ENCODE peak calls at places on chromosomes 12 and 14, in four cellular contexts. T, M, V and D are unnamed samples.
A peak's percentile ranks its signal among the peaks of the same experiment; 100 is the strongest.

GRCh38 chr12:91958816-91959215 is 186.8 kb downstream of the BTG1 start:
- DNase-seq in T (no peak), M (no peak), V (no peak), D (no peak)

GRCh38 chr14:39265032-39265431 is 31.3 kb downstream of the MIA2 start:
- DNase-seq in T (no peak), M (no peak), V (no peak), D (no peak)

GRCh38 chr14:69605761-69606160 is 5.6 kb upstream of the SUSD6 start:
- DNase-seq in T (no peak), M (no peak), V (no peak), D (no peak)

GRCh38 chr12:7933255-7933726 is 2.7 kb downstream of the SLC2A3 start:
- DNase-seq in T (peak; percentile 93), M (peak; percentile 79), V (peak; percentile 74), D (peak; percentile 97)

GRCh38 chr12:3291939-3292338 is 199.1 kb upstream of the PRMT8 start:
- DNase-seq in T (no peak), M (no peak), V (no peak), D (no peak)

GRCh38 chr12:47768323-47768811 is 4.7 kb upstream of the SLC48A1 start:
- DNase-seq in T (peak; percentile 86), M (no peak), V (no peak), D (peak; percentile 62)

GRCh38 chr12:64160718-64161060 is 61.4 kb downstream of the KICS2 start:
- DNase-seq in T (no peak), M (no peak), V (no peak), D (no peak)

GRCh38 chr12:56930241-56930640 is 4.0 kb downstream of the SDR9C7 start:
- DNase-seq in T (no peak), M (no peak), V (no peak), D (no peak)

GRCh38 chr12:56338643-56339422 is at the start of gene IL23A:
- DNase-seq in T (no peak), M (peak; percentile 61), V (no peak), D (peak; percentile 85)

GRCh38 chr14:96637521-96637920 is 135.3 kb downstream of the PAPOLA start:
- DNase-seq in T (no peak), M (no peak), V (no peak), D (no peak)

GRCh38 chr12:94202245-94203180 is 54.1 kb downstream of the PLXNC1 start:
- DNase-seq in T (peak; percentile 64), M (no peak), V (no peak), D (no peak)

GRCh38 chr14:77033622-77034521 is 5.4 kb upstream of the IRF2BPL start:
- DNase-seq in T (peak; percentile 81), M (peak; percentile 72), V (no peak), D (peak; percentile 95)

GRCh38 chr12:57475271-57476161 is 4.2 kb downstream of the ARHGAP9 start:
- DNase-seq in T (no peak), M (no peak), V (no peak), D (peak; percentile 69)

GRCh38 chr12:124475295-124476010 is 92.0 kb downstream of the NCOR2 start:
- DNase-seq in T (no peak), M (no peak), V (no peak), D (no peak)

GRCh38 chr14:88422919-88423318 is 37.5 kb downstream of the SPATA7 start:
- DNase-seq in T (no peak), M (no peak), V (no peak), D (no peak)

GRCh38 chr12:6631549-6631961 is 4.2 kb downstream of the LPAR5 start:
- DNase-seq in T (no peak), M (no peak), V (no peak), D (no peak)

GRCh38 chr12:52687527-52688385 is 7.5 kb upstream of the KRT1 start:
- DNase-seq in T (no peak), M (no peak), V (no peak), D (no peak)

GRCh38 chr12:41310367-41310766 is 122.2 kb downstream of the PDZRN4 start:
- DNase-seq in T (no peak), M (no peak), V (no peak), D (no peak)

GRCh38 chr14:96165493-96166474 is 38.9 kb upstream of the BDKRB2 start:
- DNase-seq in T (no peak), M (no peak), V (no peak), D (no peak)

GRCh38 chr12:115947696-115948062 is 329.8 kb downstream of the MED13L start:
- DNase-seq in T (no peak), M (no peak), V (no peak), D (no peak)
- TF ChIP-seq CTCF in T (no peak), M (no peak), V (peak; percentile 26), D (peak; percentile 23)

DNA sequence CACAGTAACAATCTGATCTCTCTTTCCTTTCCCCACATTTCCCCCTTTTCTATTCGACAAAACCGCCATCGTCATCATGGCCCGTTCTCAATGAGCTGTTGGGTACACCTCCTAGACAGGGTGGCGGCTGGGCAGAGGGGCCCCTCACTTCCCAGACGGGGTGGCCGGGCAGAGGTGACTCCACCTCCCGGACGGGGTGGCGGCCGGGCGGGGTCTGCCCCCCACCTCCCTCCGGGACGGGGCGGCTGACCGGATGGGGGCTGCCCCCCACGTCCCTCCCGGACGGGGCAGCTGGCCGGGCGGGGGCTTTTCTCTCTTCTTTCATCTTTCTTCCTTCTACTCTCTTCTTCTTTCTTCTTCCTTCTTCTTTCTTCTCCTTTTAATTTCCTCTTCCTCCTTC is 1.3 kb upstream of the NUBPL start:
- DNase-seq in T (no peak), M (no peak), V (no peak), D (no peak)
- TF ChIP-seq JUNB in T (no peak), M (no peak), V (no peak), D (no peak)

DNA sequence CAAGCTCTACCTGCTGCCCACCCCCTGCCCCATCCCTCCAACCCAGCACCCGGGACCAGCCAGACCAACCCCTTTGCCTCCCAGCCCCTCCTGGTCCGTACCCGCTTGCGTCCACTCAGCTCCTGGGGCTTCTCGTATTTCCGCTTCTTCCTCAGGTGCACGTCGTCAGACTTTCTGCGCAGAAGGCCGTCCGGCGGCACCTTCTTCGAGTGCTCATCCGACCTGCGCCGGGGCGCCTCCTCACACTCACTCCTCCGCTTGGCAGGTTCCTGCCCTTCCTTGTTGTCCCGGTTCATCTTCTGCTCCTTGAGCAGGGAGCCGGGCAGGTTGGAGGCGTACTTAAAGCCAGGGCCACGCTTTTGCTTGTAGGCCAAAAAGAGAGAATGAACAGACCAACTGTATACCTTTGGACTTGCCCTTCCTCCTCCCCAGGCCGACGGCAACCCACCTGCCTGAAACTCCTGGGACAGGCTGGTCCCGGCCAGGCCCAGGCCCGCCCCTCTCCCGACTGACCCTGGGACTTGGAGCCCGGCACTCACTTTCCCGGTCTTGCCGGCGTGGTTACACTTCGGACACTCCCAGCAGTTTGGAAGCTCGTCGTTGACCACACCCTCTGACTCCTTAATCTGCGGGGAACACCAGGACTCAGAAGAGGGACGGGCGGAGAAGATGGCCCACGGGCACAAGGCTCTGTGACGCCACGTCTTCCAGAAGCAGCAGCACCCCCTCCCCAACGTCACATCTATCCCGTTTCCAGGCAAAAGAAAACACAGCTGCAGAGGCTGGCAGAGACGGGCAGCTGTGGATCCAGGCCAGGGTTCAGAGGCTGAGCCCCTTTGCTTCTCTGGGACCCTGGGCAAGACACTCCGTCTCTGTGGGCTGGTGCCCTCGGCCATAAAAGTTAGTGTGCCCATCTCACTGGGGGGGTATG is 44.3 kb downstream of the RNF34 start:
- DNase-seq in T (no peak), M (no peak), V (no peak), D (no peak)
- H4K20me1 ChIP-seq in T (no peaks in the 10 kb centered on the region), M (no peaks in the 10 kb centered on the region), V (peaks cover 6% of the 10 kb centered on the region), D (peaks cover 29% of the 10 kb centered on the region)

GRCh38 chr14:21109377-21110260 is 8.8 kb downstream of the TMEM253 start:
- DNase-seq in T (peak; percentile 79), M (peak; percentile 57), V (no peak), D (peak; percentile 61)

GRCh38 chr14:21107360-21107781 is 6.5 kb downstream of the TMEM253 start:
- DNase-seq in T (no peak), M (no peak), V (peak; percentile 25), D (no peak)

GRCh38 chr14:21106506-21107359 is 5.9 kb downstream of the TMEM253 start:
- DNase-seq in T (peak; percentile 84), M (no peak), V (peak; percentile 35), D (peak; percentile 93)

GRCh38 chr14:21106191-21106505 is 5.3 kb downstream of the TMEM253 start:
- DNase-seq in T (no peak), M (no peak), V (no peak), D (no peak)

GRCh38 chr14:21108791-21109190 is 7.9 kb downstream of the TMEM253 start:
- DNase-seq in T (no peak), M (no peak), V (no peak), D (no peak)
- TF ChIP-seq CTCF in T (no peak), M (no peak), V (no peak), D (no peak)

GRCh38 chr12:118760623-118761022 is 220.7 kb upstream of the SRRM4 start:
- DNase-seq in T (no peak), M (no peak), V (no peak), D (no peak)
- TF ChIP-seq JUNB in T (no peak), M (no peak), V (no peak), D (no peak)

DNA sequence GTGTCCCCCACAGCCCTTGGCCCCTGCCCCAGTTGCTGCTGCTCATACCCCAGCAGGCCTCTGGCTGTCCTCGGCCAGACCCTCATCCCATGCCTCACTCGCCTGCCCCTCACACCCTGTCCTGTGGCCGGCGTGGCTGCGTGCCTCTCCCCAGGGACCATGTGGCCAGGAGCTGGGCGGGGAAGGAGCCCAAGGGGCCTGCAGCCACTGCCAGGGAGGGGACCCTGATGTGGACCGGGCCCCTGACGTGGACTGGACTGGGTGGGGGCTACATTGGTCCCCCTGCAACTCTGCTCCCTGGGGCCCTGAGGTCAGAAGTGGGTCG is 10.9 kb downstream of the FBRSL1 start:
- DNase-seq in T (no peak), M (no peak), V (no peak), D (no peak)
- H4K20me1 ChIP-seq in T (peaks cover 90% of the 10 kb centered on the region), M (no peaks in the 10 kb centered on the region), V (peaks cover 89% of the 10 kb centered on the region), D (peaks cover 42% of the 10 kb centered on the region)

GRCh38 chr12:45124485-45125155 is 73.7 kb upstream of the DBX2 start:
- DNase-seq in T (no peak), M (no peak), V (no peak), D (peak; percentile 9)

GRCh38 chr12:45121224-45121623 is 70.3 kb upstream of the DBX2 start:
- DNase-seq in T (no peak), M (no peak), V (no peak), D (peak; percentile 38)

GRCh38 chr12:45128637-45129036 is 77.7 kb upstream of the DBX2 start:
- DNase-seq in T (no peak), M (no peak), V (no peak), D (no peak)

GRCh38 chr12:45125997-45126396 is 75.1 kb upstream of the DBX2 start:
- DNase-seq in T (no peak), M (no peak), V (no peak), D (no peak)

DNA sequence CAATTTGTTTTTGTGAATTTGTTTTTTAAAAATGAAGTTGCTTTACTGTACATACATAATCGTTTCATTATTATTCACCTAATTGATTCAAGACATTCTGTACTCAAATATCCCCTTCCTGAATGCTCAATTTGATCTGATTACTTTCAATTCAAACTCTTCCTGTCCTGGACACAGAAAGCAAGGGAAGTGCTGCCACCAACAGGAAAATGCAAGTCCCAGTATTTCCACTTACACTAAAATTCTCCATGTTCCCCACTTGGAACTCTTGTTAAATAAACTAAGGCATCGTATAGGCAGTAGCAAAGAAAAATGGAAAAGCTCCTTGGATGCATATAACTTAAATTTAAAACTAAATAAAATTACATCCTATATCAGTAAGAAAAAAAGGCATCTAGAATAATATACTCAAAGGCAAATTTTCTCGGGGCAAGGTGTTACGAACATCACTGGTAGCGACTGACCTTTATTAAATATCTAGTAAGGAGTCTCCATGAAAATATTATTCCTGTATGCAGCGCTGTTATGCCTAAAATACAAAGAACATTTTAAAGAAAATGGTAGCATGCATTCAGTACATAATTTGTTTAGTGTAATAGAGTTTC is 72.0 kb upstream of the DBX2 start:
- DNase-seq in T (peak; percentile 17), M (no peak), V (no peak), D (peak; percentile 66)
- TF ChIP-seq CTCF in T (peak; percentile 53), M (peak; percentile 31), V (peak; percentile 44), D (peak; percentile 80)